ENCODE peak calls at places on chromosomes 1 and 21, in six cellular contexts. R is lung, D is Karpas-422, T is coronary artery, B is small intestine, C is cardiac muscle cell. N is an unnamed sample.

GRCh38 chr1:31855038-31855845 is 39.4 kb upstream of the SPOCD1 start:
- DNase-seq in C (peak; percentile 43), R (no peak), B (peak; percentile 59), D (no peak), T (no peak), N (no peak)

GRCh38 chr1:150187560-150187931 is 37.8 kb downstream of the PLEKHO1 start:
- DNase-seq in D (no peak), R (no peak), C (no peak), T (no peak), B (no peak), N (no peak)

GRCh38 chr1:16256478-16256877 is 19.5 kb upstream of the CPLANE2 start:
- DNase-seq in T (peak; percentile 16), C (no peak), D (no peak), B (no peak), R (no peak), N (no peak)

GRCh38 chr21:34129971-34130597 is 56.7 kb downstream of the MRPS6 start:
- DNase-seq in C (peak; percentile 14), D (no peak), B (no peak), R (no peak), T (no peak), N (peak; percentile 31)

GRCh38 chr1:199551967-199552565 is 475.4 kb upstream of the NR5A2 start:
- DNase-seq in C (peak; percentile 83), R (no peak), B (peak; percentile 25), T (no peak), D (peak; percentile 81), N (peak; percentile 55)

GRCh38 chr1:30856260-30856790 is 52.2 kb downstream of the SDC3 start:
- DNase-seq in R (peak; percentile 35), D (peak; percentile 67), T (no peak), B (no peak), C (peak; percentile 37), N (no peak)

GRCh38 chr1:93702102-93702827 is 20.6 kb upstream of the BCAR3 start:
- DNase-seq in D (no peak), C (no peak), R (no peak), T (peak; percentile 64), B (no peak), N (no peak)

GRCh38 chr1:228899421-228899956 is 164.2 kb downstream of the RHOU start:
- DNase-seq in B (peak; percentile 52), D (no peak), R (no peak), C (no peak), T (no peak), N (no peak)

GRCh38 chr1:61605607-61606321 is 119.2 kb downstream of the TM2D1 start:
- DNase-seq in R (no peak), D (no peak), B (no peak), C (peak; percentile 25), T (no peak), N (no peak)

GRCh38 chr1:116365353-116365780 is 7.7 kb upstream of the ATP1A1 start:
- DNase-seq in T (no peak), D (no peak), B (no peak), R (no peak), C (peak; percentile 39), N (no peak)

GRCh38 chr1:221230605-221231004 is 351.4 kb downstream of the HLX start:
- DNase-seq in B (no peak), R (no peak), T (no peak), C (no peak), D (no peak), N (no peak)

GRCh38 chr1:10196991-10197390 is 13.4 kb upstream of the KIF1B start:
- DNase-seq in C (peak; percentile 76), B (no peak), T (no peak), D (no peak), R (no peak), N (no peak)

GRCh38 chr1:174800221-174800791 is 199.4 kb upstream of the CACYBP start:
- DNase-seq in T (no peak), C (peak; percentile 6), B (peak; percentile 23), D (no peak), R (no peak), N (peak; percentile 24)

GRCh38 chr1:220884109-220884980 is 5.1 kb downstream of the HLX start:
- DNase-seq in T (no peak), D (no peak), C (no peak), R (no peak), B (no peak), N (no peak)

GRCh38 chr1:168379110-168379860 is 98.6 kb downstream of the TBX19 start:
- DNase-seq in D (no peak), T (no peak), B (no peak), C (peak; percentile 47), R (no peak), N (no peak)

GRCh38 chr1:212958175-212958574 is 7.8 kb downstream of the VASH2 start:
- DNase-seq in D (no peak), R (no peak), B (no peak), T (no peak), C (peak; percentile 69), N (peak; percentile 44)

GRCh38 chr1:236090741-236091147 is 25.9 kb upstream of the NID1 start:
- DNase-seq in R (no peak), T (no peak), D (no peak), B (no peak), C (no peak), N (no peak)

GRCh38 chr1:94676686-94677085 is 135.1 kb upstream of the F3 start:
- DNase-seq in B (peak; percentile 91), R (no peak), D (no peak), T (no peak), C (no peak), N (no peak)

GRCh38 chr1:156244712-156245111 is 2.7 kb downstream of the BGLAP start:
- DNase-seq in T (no peak), D (no peak), B (no peak), C (no peak), R (no peak), N (no peak)

GRCh38 chr1:156244126-156244525 is 2.1 kb downstream of the BGLAP start:
- DNase-seq in T (no peak), B (no peak), R (no peak), C (no peak), D (no peak), N (no peak)

GRCh38 chr1:156246241-156246761 is 1.6 kb downstream of the PAQR6 start:
- DNase-seq in C (no peak), T (no peak), R (no peak), D (no peak), B (no peak), N (no peak)

GRCh38 chr1:156246762-156247459 is 945 bp downstream of the PAQR6 start:
- DNase-seq in R (no peak), D (no peak), C (no peak), T (no peak), B (peak; percentile 25), N (no peak)

GRCh38 chr1:156245451-156246232 is 2.2 kb downstream of the PAQR6 start:
- DNase-seq in R (no peak), B (peak; percentile 38), T (no peak), C (peak; percentile 33), D (no peak), N (no peak)
- H3K4me3 ChIP-seq in R (no peak overlapping the region), B (no peak overlapping the region), T (peak overlapping the region; percentile 56), C (no peak overlapping the region), D (no peak overlapping the region), N (no peak overlapping the region)

GRCh38 chr1:183024352-183025337 is 1.4 kb downstream of the LAMC1 start:
- DNase-seq in B (no peak), D (peak; percentile 50), C (no peak), R (no peak), T (no peak), N (peak; percentile 41)

GRCh38 chr1:183025782-183026774 is 2.9 kb downstream of the LAMC1 start:
- DNase-seq in R (no peak), C (no peak), T (no peak), D (no peak), B (no peak), N (no peak)

GRCh38 chr1:183029591-183030000 is 6.4 kb downstream of the LAMC1 start:
- DNase-seq in R (no peak), T (no peak), B (no peak), D (no peak), C (peak; percentile 52), N (no peak)

GRCh38 chr1:183027791-183028190 is 4.6 kb downstream of the LAMC1 start:
- DNase-seq in C (no peak), R (no peak), B (no peak), D (no peak), T (no peak), N (peak; percentile 31)

DNA sequence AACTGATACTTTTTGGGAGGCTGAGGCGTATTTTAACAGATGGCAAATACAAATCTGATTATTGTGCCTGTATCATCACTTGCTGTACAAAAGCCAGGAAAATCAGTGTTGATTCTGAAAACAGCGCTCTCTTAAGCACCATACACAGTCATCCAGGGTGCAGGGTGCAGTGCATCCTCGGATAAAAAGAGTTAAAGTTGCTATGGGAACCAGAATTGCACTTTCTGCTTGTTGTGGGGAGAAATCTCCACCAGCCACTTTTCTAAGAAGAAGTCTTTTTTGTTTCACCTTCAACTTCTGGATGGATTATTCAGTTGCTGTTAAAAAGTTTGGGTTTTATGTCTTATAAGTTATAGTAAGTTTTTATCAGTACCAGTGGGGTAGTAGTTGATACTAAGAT is 3.8 kb downstream of the LAMC1 start:
- DNase-seq in D (no peak), T (no peak), C (no peak), B (no peak), R (no peak), N (no peak)
- H3K4me3 ChIP-seq in D (no peak overlapping the region), T (peak overlapping the region; percentile 96), C (no peak overlapping the region), B (no peak overlapping the region), R (no peak overlapping the region), N (peak overlapping the region; percentile 77)

DNA sequence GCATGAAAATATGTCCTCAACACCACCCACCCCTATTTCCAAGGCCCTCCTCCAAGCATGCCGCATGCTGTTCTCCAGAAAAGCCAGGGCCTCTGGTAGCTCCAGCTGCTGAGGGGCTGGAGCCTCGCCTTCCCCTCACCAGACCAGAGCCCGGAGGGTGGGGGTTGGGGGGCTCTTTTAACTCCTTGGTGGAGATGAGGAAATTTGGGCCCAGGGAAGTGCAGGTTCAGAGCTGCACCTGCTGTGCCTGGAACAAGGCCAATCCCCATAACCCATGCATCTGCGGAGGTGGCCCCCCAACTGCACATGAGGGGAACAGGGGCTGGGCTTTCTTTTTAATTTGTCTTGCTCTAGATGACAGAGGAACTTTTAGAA is 660 bp upstream of the SELENON start:
- DNase-seq in C (no peak), R (no peak), B (no peak), D (no peak), T (no peak), N (no peak)
- H3K4me3 ChIP-seq in C (peak overlapping the region; percentile 20), R (no peak overlapping the region), B (no peak overlapping the region), D (no peak overlapping the region), T (peak overlapping the region; percentile 88), N (peak overlapping the region; percentile 57)

GRCh38 chr1:2989976-2990375 is 31.3 kb upstream of the ACTRT2 start:
- DNase-seq in B (no peak), D (no peak), C (no peak), T (no peak), R (no peak), N (no peak)
- H3K4me3 ChIP-seq in B (no peak overlapping the region), D (no peak overlapping the region), C (no peak overlapping the region), T (no peak overlapping the region), R (no peak overlapping the region), N (no peak overlapping the region)